ENCODE peak calls at places on chromosomes 13 and 19, in eight cellular contexts. One of them, this sample, is unnamed.

GRCh38 chr13:106917673-106918652 is 350.0 kb upstream of the ARGLU1 start:
- DNase-seq in cardiac muscle cell: peak; percentile 84
- DNase-seq in lung microvascular endothelial cell: peak; percentile 92
- DNase-seq in neural crest cell: peak; percentile 89
- DNase-seq in stimulated activated naive CD4-positive, alpha-beta T cell: peak; percentile 85
- DNase-seq in effector CD4-positive, alpha-beta T cell: peak; percentile 23
- DNase-seq in AG04450: peak; percentile 27
- DNase-seq in NCI-H1694: peak; percentile 78
- DNase-seq in this sample: peak; percentile 15

GRCh38 chr19:33446156-33446917 is 72.8 kb downstream of the CEBPG start:
- DNase-seq in cardiac muscle cell: no peak
- DNase-seq in lung microvascular endothelial cell: no peak
- DNase-seq in neural crest cell: no peak
- DNase-seq in stimulated activated naive CD4-positive, alpha-beta T cell: no peak
- DNase-seq in effector CD4-positive, alpha-beta T cell: no peak
- DNase-seq in AG04450: no peak
- DNase-seq in NCI-H1694: no peak
- DNase-seq in this sample: no peak

GRCh38 chr13:30862707-30863106 is 43.4 kb upstream of the MEDAG start:
- DNase-seq in cardiac muscle cell: peak; percentile 49
- DNase-seq in lung microvascular endothelial cell: no peak
- DNase-seq in neural crest cell: no peak
- DNase-seq in stimulated activated naive CD4-positive, alpha-beta T cell: no peak
- DNase-seq in effector CD4-positive, alpha-beta T cell: no peak
- DNase-seq in AG04450: no peak
- DNase-seq in NCI-H1694: no peak
- DNase-seq in this sample: no peak

GRCh38 chr19:50889638-50890037 is 16.4 kb downstream of the KLK2 start:
- DNase-seq in cardiac muscle cell: no peak
- DNase-seq in lung microvascular endothelial cell: no peak
- DNase-seq in neural crest cell: no peak
- DNase-seq in stimulated activated naive CD4-positive, alpha-beta T cell: no peak
- DNase-seq in effector CD4-positive, alpha-beta T cell: no peak
- DNase-seq in AG04450: no peak
- DNase-seq in NCI-H1694: no peak
- DNase-seq in this sample: no peak

GRCh38 chr19:10677796-10678195 is 23.4 kb upstream of the QTRT1 start:
- DNase-seq in cardiac muscle cell: no peak
- DNase-seq in lung microvascular endothelial cell: no peak
- DNase-seq in neural crest cell: no peak
- DNase-seq in stimulated activated naive CD4-positive, alpha-beta T cell: no peak
- DNase-seq in effector CD4-positive, alpha-beta T cell: no peak
- DNase-seq in AG04450: no peak
- DNase-seq in NCI-H1694: peak; percentile 24
- DNase-seq in this sample: no peak

GRCh38 chr13:27183561-27184147 is 12.0 kb upstream of the USP12 start:
- DNase-seq in cardiac muscle cell: peak; percentile 36
- DNase-seq in lung microvascular endothelial cell: no peak
- DNase-seq in neural crest cell: no peak
- DNase-seq in stimulated activated naive CD4-positive, alpha-beta T cell: no peak
- DNase-seq in effector CD4-positive, alpha-beta T cell: no peak
- DNase-seq in AG04450: no peak
- DNase-seq in NCI-H1694: no peak
- DNase-seq in this sample: no peak

GRCh38 chr19:38158730-38159129 is 65.3 kb downstream of the DPF1 start:
- DNase-seq in cardiac muscle cell: no peak
- DNase-seq in lung microvascular endothelial cell: no peak
- DNase-seq in neural crest cell: no peak
- DNase-seq in stimulated activated naive CD4-positive, alpha-beta T cell: no peak
- DNase-seq in effector CD4-positive, alpha-beta T cell: no peak
- DNase-seq in AG04450: no peak
- DNase-seq in NCI-H1694: no peak
- DNase-seq in this sample: no peak

GRCh38 chr13:63517376-63517775 is 2101.7 kb upstream of the PCDH20 start:
- DNase-seq in cardiac muscle cell: no peak
- DNase-seq in lung microvascular endothelial cell: no peak
- DNase-seq in neural crest cell: no peak
- DNase-seq in stimulated activated naive CD4-positive, alpha-beta T cell: no peak
- DNase-seq in effector CD4-positive, alpha-beta T cell: no peak
- DNase-seq in AG04450: peak; percentile 34
- DNase-seq in NCI-H1694: no peak
- DNase-seq in this sample: no peak

GRCh38 chr13:34587586-34587985 is 354.5 kb upstream of the NBEA start:
- DNase-seq in cardiac muscle cell: peak; percentile 35
- DNase-seq in lung microvascular endothelial cell: no peak
- DNase-seq in neural crest cell: no peak
- DNase-seq in stimulated activated naive CD4-positive, alpha-beta T cell: no peak
- DNase-seq in effector CD4-positive, alpha-beta T cell: no peak
- DNase-seq in AG04450: no peak
- DNase-seq in NCI-H1694: no peak
- DNase-seq in this sample: no peak

GRCh38 chr13:49351871-49352270 is 92.0 kb downstream of the CAB39L start:
- DNase-seq in cardiac muscle cell: no peak
- DNase-seq in lung microvascular endothelial cell: no peak
- DNase-seq in neural crest cell: no peak
- DNase-seq in stimulated activated naive CD4-positive, alpha-beta T cell: no peak
- DNase-seq in effector CD4-positive, alpha-beta T cell: no peak
- DNase-seq in AG04450: peak; percentile 20
- DNase-seq in NCI-H1694: no peak
- DNase-seq in this sample: no peak

GRCh38 chr13:108433976-108434375 is 164.5 kb downstream of the TNFSF13B start:
- DNase-seq in cardiac muscle cell: no peak
- DNase-seq in lung microvascular endothelial cell: no peak
- DNase-seq in neural crest cell: no peak
- DNase-seq in stimulated activated naive CD4-positive, alpha-beta T cell: no peak
- DNase-seq in effector CD4-positive, alpha-beta T cell: no peak
- DNase-seq in AG04450: no peak
- DNase-seq in NCI-H1694: no peak
- DNase-seq in this sample: no peak

GRCh38 chr19:12782424-12783225 is 7.3 kb upstream of the HOOK2 start:
- DNase-seq in cardiac muscle cell: peak; percentile 93
- DNase-seq in lung microvascular endothelial cell: peak; percentile 98
- DNase-seq in neural crest cell: peak; percentile 62
- DNase-seq in stimulated activated naive CD4-positive, alpha-beta T cell: peak; percentile 99
- DNase-seq in effector CD4-positive, alpha-beta T cell: peak; percentile 95
- DNase-seq in AG04450: no peak
- DNase-seq in NCI-H1694: peak; percentile 65
- DNase-seq in this sample: peak; percentile 95

GRCh38 chr19:13842294-13843103 is 34.4 kb upstream of the NANOS3 start:
- DNase-seq in cardiac muscle cell: peak; percentile 84
- DNase-seq in lung microvascular endothelial cell: peak; percentile 87
- DNase-seq in neural crest cell: no peak
- DNase-seq in stimulated activated naive CD4-positive, alpha-beta T cell: peak; percentile 43
- DNase-seq in effector CD4-positive, alpha-beta T cell: peak; percentile 71
- DNase-seq in AG04450: no peak
- DNase-seq in NCI-H1694: no peak
- DNase-seq in this sample: peak; percentile 55

GRCh38 chr13:97627566-97627965 is 193.6 kb downstream of the RAP2A start:
- DNase-seq in cardiac muscle cell: peak; percentile 96
- DNase-seq in lung microvascular endothelial cell: no peak
- DNase-seq in neural crest cell: no peak
- DNase-seq in stimulated activated naive CD4-positive, alpha-beta T cell: no peak
- DNase-seq in effector CD4-positive, alpha-beta T cell: no peak
- DNase-seq in AG04450: peak; percentile 79
- DNase-seq in NCI-H1694: no peak
- DNase-seq in this sample: no peak

GRCh38 chr19:46368116-46368515 is 21.2 kb downstream of the PPP5C start:
- DNase-seq in cardiac muscle cell: no peak
- DNase-seq in lung microvascular endothelial cell: no peak
- DNase-seq in neural crest cell: no peak
- DNase-seq in stimulated activated naive CD4-positive, alpha-beta T cell: no peak
- DNase-seq in effector CD4-positive, alpha-beta T cell: no peak
- DNase-seq in AG04450: no peak
- DNase-seq in NCI-H1694: no peak
- DNase-seq in this sample: no peak

GRCh38 chr13:94280357-94280756 is 199.1 kb downstream of the DCT start:
- DNase-seq in cardiac muscle cell: no peak
- DNase-seq in lung microvascular endothelial cell: no peak
- DNase-seq in neural crest cell: no peak
- DNase-seq in stimulated activated naive CD4-positive, alpha-beta T cell: no peak
- DNase-seq in effector CD4-positive, alpha-beta T cell: no peak
- DNase-seq in AG04450: no peak
- DNase-seq in NCI-H1694: no peak
- DNase-seq in this sample: no peak

GRCh38 chr19:3788991-3789778 is 3.0 kb upstream of the MATK start:
- DNase-seq in cardiac muscle cell: no peak
- DNase-seq in lung microvascular endothelial cell: no peak
- DNase-seq in neural crest cell: no peak
- DNase-seq in stimulated activated naive CD4-positive, alpha-beta T cell: no peak
- DNase-seq in effector CD4-positive, alpha-beta T cell: no peak
- DNase-seq in AG04450: no peak
- DNase-seq in NCI-H1694: no peak
- DNase-seq in this sample: no peak

GRCh38 chr13:105541565-105541964 is 993.9 kb downstream of the EFNB2 start:
- DNase-seq in cardiac muscle cell: no peak
- DNase-seq in lung microvascular endothelial cell: no peak
- DNase-seq in neural crest cell: no peak
- DNase-seq in stimulated activated naive CD4-positive, alpha-beta T cell: no peak
- DNase-seq in effector CD4-positive, alpha-beta T cell: no peak
- DNase-seq in AG04450: no peak
- DNase-seq in NCI-H1694: no peak
- DNase-seq in this sample: no peak

GRCh38 chr19:13132471-13133166 is 14.6 kb downstream of the NACC1 start:
- DNase-seq in cardiac muscle cell: peak; percentile 60
- DNase-seq in lung microvascular endothelial cell: no peak
- DNase-seq in neural crest cell: no peak
- DNase-seq in stimulated activated naive CD4-positive, alpha-beta T cell: no peak
- DNase-seq in effector CD4-positive, alpha-beta T cell: no peak
- DNase-seq in AG04450: no peak
- DNase-seq in NCI-H1694: no peak
- DNase-seq in this sample: no peak

GRCh38 chr19:16566161-16566560 is 6.1 kb downstream of the SLC35E1 start:
- DNase-seq in cardiac muscle cell: no peak
- DNase-seq in lung microvascular endothelial cell: peak; percentile 94
- DNase-seq in neural crest cell: no peak
- DNase-seq in stimulated activated naive CD4-positive, alpha-beta T cell: peak; percentile 90
- DNase-seq in effector CD4-positive, alpha-beta T cell: peak; percentile 84
- DNase-seq in AG04450: no peak
- DNase-seq in NCI-H1694: no peak
- DNase-seq in this sample: peak; percentile 67

GRCh38 chr19:7554565-7554964 is 19.0 kb downstream of the PNPLA6 start:
- DNase-seq in cardiac muscle cell: no peak
- DNase-seq in lung microvascular endothelial cell: no peak
- DNase-seq in neural crest cell: no peak
- DNase-seq in stimulated activated naive CD4-positive, alpha-beta T cell: no peak
- DNase-seq in effector CD4-positive, alpha-beta T cell: no peak
- DNase-seq in AG04450: no peak
- DNase-seq in NCI-H1694: no peak
- DNase-seq in this sample: no peak

GRCh38 chr19:23118400-23118799 is 1.6 kb downstream of the ZNF730 start:
- DNase-seq in cardiac muscle cell: no peak
- DNase-seq in lung microvascular endothelial cell: no peak
- DNase-seq in neural crest cell: no peak
- DNase-seq in stimulated activated naive CD4-positive, alpha-beta T cell: no peak
- DNase-seq in effector CD4-positive, alpha-beta T cell: no peak
- DNase-seq in AG04450: no peak
- DNase-seq in NCI-H1694: no peak
- DNase-seq in this sample: no peak

GRCh38 chr13:39531646-39532045 is 71.3 kb downstream of the LHFPL6 start:
- DNase-seq in cardiac muscle cell: peak; percentile 36
- DNase-seq in lung microvascular endothelial cell: no peak
- DNase-seq in neural crest cell: no peak
- DNase-seq in stimulated activated naive CD4-positive, alpha-beta T cell: no peak
- DNase-seq in effector CD4-positive, alpha-beta T cell: no peak
- DNase-seq in AG04450: no peak
- DNase-seq in NCI-H1694: no peak
- DNase-seq in this sample: no peak

GRCh38 chr19:56403261-56403660 is 871 bp upstream of the ZNF583 start:
- DNase-seq in cardiac muscle cell: peak; percentile 9
- DNase-seq in lung microvascular endothelial cell: no peak
- DNase-seq in neural crest cell: no peak
- DNase-seq in stimulated activated naive CD4-positive, alpha-beta T cell: no peak
- DNase-seq in effector CD4-positive, alpha-beta T cell: no peak
- DNase-seq in AG04450: peak; percentile 3
- DNase-seq in NCI-H1694: no peak
- DNase-seq in this sample: no peak

GRCh38 chr19:3378352-3379146 is 12.2 kb downstream of the NFIC start:
- DNase-seq in cardiac muscle cell: no peak
- DNase-seq in lung microvascular endothelial cell: no peak
- DNase-seq in neural crest cell: no peak
- DNase-seq in stimulated activated naive CD4-positive, alpha-beta T cell: no peak
- DNase-seq in effector CD4-positive, alpha-beta T cell: no peak
- DNase-seq in AG04450: no peak
- DNase-seq in NCI-H1694: no peak
- DNase-seq in this sample: no peak

GRCh38 chr13:22839554-22840286 is 341.1 kb upstream of the SGCG start:
- DNase-seq in cardiac muscle cell: no peak
- DNase-seq in lung microvascular endothelial cell: no peak
- DNase-seq in neural crest cell: no peak
- DNase-seq in stimulated activated naive CD4-positive, alpha-beta T cell: no peak
- DNase-seq in effector CD4-positive, alpha-beta T cell: no peak
- DNase-seq in AG04450: no peak
- DNase-seq in NCI-H1694: no peak
- DNase-seq in this sample: no peak

GRCh38 chr13:89796196-89796595 is 1551.3 kb upstream of the MIR17HG start:
- DNase-seq in cardiac muscle cell: no peak
- DNase-seq in lung microvascular endothelial cell: no peak
- DNase-seq in neural crest cell: no peak
- DNase-seq in stimulated activated naive CD4-positive, alpha-beta T cell: no peak
- DNase-seq in effector CD4-positive, alpha-beta T cell: no peak
- DNase-seq in AG04450: no peak
- DNase-seq in NCI-H1694: no peak
- DNase-seq in this sample: no peak

GRCh38 chr19:2207991-2208860 is 27.9 kb downstream of the PLEKHJ1 start:
- DNase-seq in cardiac muscle cell: peak; percentile 57
- DNase-seq in lung microvascular endothelial cell: peak; percentile 80
- DNase-seq in neural crest cell: no peak
- DNase-seq in stimulated activated naive CD4-positive, alpha-beta T cell: no peak
- DNase-seq in effector CD4-positive, alpha-beta T cell: no peak
- DNase-seq in AG04450: no peak
- DNase-seq in NCI-H1694: no peak
- DNase-seq in this sample: no peak

GRCh38 chr19:58582985-58583384 is 9.8 kb upstream of the MZF1 start:
- DNase-seq in cardiac muscle cell: no peak
- DNase-seq in lung microvascular endothelial cell: no peak
- DNase-seq in neural crest cell: no peak
- DNase-seq in stimulated activated naive CD4-positive, alpha-beta T cell: no peak
- DNase-seq in effector CD4-positive, alpha-beta T cell: no peak
- DNase-seq in AG04450: no peak
- DNase-seq in NCI-H1694: no peak
- DNase-seq in this sample: no peak

GRCh38 chr13:25973576-25973975 is 78.2 kb downstream of the SHISA2 start:
- DNase-seq in cardiac muscle cell: no peak
- DNase-seq in lung microvascular endothelial cell: peak; percentile 68
- DNase-seq in neural crest cell: no peak
- DNase-seq in stimulated activated naive CD4-positive, alpha-beta T cell: peak; percentile 37
- DNase-seq in effector CD4-positive, alpha-beta T cell: no peak
- DNase-seq in AG04450: no peak
- DNase-seq in NCI-H1694: no peak
- DNase-seq in this sample: no peak

GRCh38 chr13:48232420-48233096 is 448 bp upstream of the ITM2B start:
- DNase-seq in cardiac muscle cell: no peak
- DNase-seq in lung microvascular endothelial cell: peak; percentile 33
- DNase-seq in neural crest cell: no peak
- DNase-seq in stimulated activated naive CD4-positive, alpha-beta T cell: no peak
- DNase-seq in effector CD4-positive, alpha-beta T cell: no peak
- DNase-seq in AG04450: no peak
- DNase-seq in NCI-H1694: peak; percentile 24
- DNase-seq in this sample: no peak

This sample was measured in effector CD8-positive, alpha-beta T cell.